ENCODE peak calls at places on chromosomes 7 and 10, in six cellular contexts. P is esophagus muscularis mucosa, Q is kidney, E is spleen, R is GM06990, W is HFFc6. H is an unnamed sample.

GRCh38 chr7:93025389-93025788 is 92.4 kb downstream of the SAMD9 start:
- DNase-seq in P (no peak), Q (no peak), E (no peak), R (no peak), W (no peak), H (no peak)

GRCh38 chr7:46215987-46216567 is 295.0 kb upstream of the IGFBP3 start:
- DNase-seq in P (peak), Q (no peak), E (no peak), R (no peak), W (no peak), H (no peak)

GRCh38 chr7:55396386-55396785 is 31.2 kb downstream of the LANCL2 start:
- DNase-seq in P (no peak), Q (no peak), E (no peak), R (no peak), W (no peak), H (no peak)

GRCh38 chr7:157271315-157271990 is 65.4 kb upstream of the DNAJB6 start:
- DNase-seq in P (no peak), Q (peak), E (no peak), R (no peak), W (peak), H (peak)

GRCh38 chr7:12133865-12134264 is 77.2 kb upstream of the TMEM106B start:
- DNase-seq in P (no peak), Q (no peak), E (no peak), R (no peak), W (no peak), H (no peak)

GRCh38 chr10:122756656-122757055 is 57.0 kb upstream of the C10orf120 start:
- DNase-seq in P (peak), Q (no peak), E (no peak), R (no peak), W (no peak), H (no peak)

GRCh38 chr10:11225935-11226334 is 208.3 kb downstream of the CELF2 start:
- DNase-seq in P (no peak), Q (no peak), E (peak), R (peak), W (no peak), H (no peak)

GRCh38 chr10:45386657-45387056 is 12.6 kb downstream of the ALOX5 start:
- DNase-seq in P (no peak), Q (no peak), E (no peak), R (no peak), W (no peak), H (no peak)

GRCh38 chr7:74344786-74345185 is 55.6 kb downstream of the CLIP2 start:
- DNase-seq in P (no peak), Q (no peak), E (no peak), R (no peak), W (no peak), H (no peak)

GRCh38 chr7:150937848-150938561 is 40.1 kb downstream of the KCNH2 start:
- DNase-seq in P (no peak), Q (peak), E (no peak), R (no peak), W (peak), H (peak)

GRCh38 chr10:72588266-72588665 is 37.6 kb downstream of the MICU1 start:
- DNase-seq in P (no peak), Q (no peak), E (no peak), R (no peak), W (no peak), H (no peak)

GRCh38 chr7:66380285-66380888 is 175.3 kb downstream of the TPST1 start:
- DNase-seq in P (no peak), Q (no peak), E (no peak), R (no peak), W (peak), H (peak)

GRCh38 chr10:52232561-52233350 is 81.3 kb upstream of the DKK1 start:
- DNase-seq in P (no peak), Q (no peak), E (no peak), R (no peak), W (no peak), H (no peak)

GRCh38 chr7:30172451-30172850 is 37.7 kb downstream of the MTURN start:
- DNase-seq in P (no peak), Q (no peak), E (no peak), R (no peak), W (peak), H (no peak)

GRCh38 chr7:38323156-38323555 is 49.7 kb upstream of the TARP start:
- DNase-seq in P (no peak), Q (no peak), E (no peak), R (no peak), W (no peak), H (peak)

GRCh38 chr10:125928928-125929585 is 32.7 kb downstream of the FANK1 start:
- DNase-seq in P (no peak), Q (no peak), E (no peak), R (no peak), W (no peak), H (no peak)

GRCh38 chr10:132115736-132116135 is 50.0 kb downstream of the JAKMIP3 start:
- DNase-seq in P (no peak), Q (peak), E (peak), R (no peak), W (no peak), H (peak)

GRCh38 chr10:119742988-119743646 is 17.3 kb downstream of the INPP5F start:
- DNase-seq in P (peak), Q (no peak), E (no peak), R (no peak), W (no peak), H (peak)

GRCh38 chr7:17234398-17235021 is 63.9 kb upstream of the AHR start:
- DNase-seq in P (no peak), Q (no peak), E (no peak), R (peak), W (peak), H (peak)

GRCh38 chr7:146115665-146116451 is 743 bp upstream of the CNTNAP2 start:
- DNase-seq in P (no peak), Q (peak), E (peak), R (no peak), W (no peak), H (no peak)

GRCh38 chr7:96636979-96637378 is 72.7 kb downstream of the SEM1 start:
- DNase-seq in P (no peak), Q (no peak), E (no peak), R (no peak), W (no peak), H (no peak)

GRCh38 chr7:77353407-77353721 is 62.8 kb downstream of the GSAP start:
- DNase-seq in P (no peak), Q (no peak), E (no peak), R (no peak), W (no peak), H (no peak)

GRCh38 chr10:12700557-12700874 is 301.0 kb downstream of the CCDC3 start:
- DNase-seq in P (no peak), Q (no peak), E (no peak), R (no peak), W (no peak), H (no peak)

GRCh38 chr10:121846555-121846954 is 81.3 kb downstream of the ATE1 start:
- DNase-seq in P (no peak), Q (no peak), E (no peak), R (no peak), W (no peak), H (no peak)

GRCh38 chr10:94878649-94879048 is 59.8 kb upstream of the CYP2C9 start:
- DNase-seq in P (no peak), Q (no peak), E (no peak), R (no peak), W (no peak), H (no peak)

GRCh38 chr10:96279219-96279641 is 7.9 kb upstream of the BLNK start:
- DNase-seq in P (no peak), Q (no peak), E (no peak), R (no peak), W (no peak), H (no peak)

GRCh38 chr10:102229810-102230263 is 3.7 kb downstream of the ELOVL3 start:
- DNase-seq in P (peak), Q (peak), E (peak), R (peak), W (peak), H (peak)

GRCh38 chr10:77485847-77486246 is 151.8 kb downstream of the KCNMA1 start:
- DNase-seq in P (no peak), Q (no peak), E (no peak), R (no peak), W (no peak), H (no peak)

GRCh38 chr7:101681170-101682007 is 52.3 kb upstream of the MYL10 start:
- DNase-seq in P (no peak), Q (peak), E (no peak), R (no peak), W (peak), H (peak)

GRCh38 chr7:31443457-31443856 is 70.4 kb upstream of the ITPRID1 start:
- DNase-seq in P (peak), Q (no peak), E (no peak), R (no peak), W (peak), H (no peak)

GRCh38 chr7:13060173-13060572 is 372.7 kb downstream of the ARL4A start:
- DNase-seq in P (no peak), Q (no peak), E (no peak), R (no peak), W (no peak), H (no peak)

GRCh38 chr10:21396889-21397288 is 128.6 kb downstream of the SKIDA1 start:
- DNase-seq in P (no peak), Q (no peak), E (no peak), R (no peak), W (no peak), H (no peak)

GRCh38 chr10:121808835-121809234 is 119.0 kb downstream of the ATE1 start:
- DNase-seq in P (no peak), Q (no peak), E (no peak), R (no peak), W (no peak), H (no peak)

GRCh38 chr10:6563075-6563474 is 17.0 kb downstream of the PRKCQ start:
- DNase-seq in P (no peak), Q (no peak), E (no peak), R (no peak), W (no peak), H (no peak)

GRCh38 chr7:107318523-107319160 is 149.8 kb downstream of the HBP1 start:
- DNase-seq in P (no peak), Q (no peak), E (no peak), R (no peak), W (peak), H (peak)

GRCh38 chr10:98469532-98469931 is 22.8 kb upstream of the HPS1 start:
- DNase-seq in P (peak), Q (no peak), E (no peak), R (no peak), W (no peak), H (peak)

GRCh38 chr10:128873408-128873807 is 593.6 kb upstream of the MGMT start:
- DNase-seq in P (no peak), Q (no peak), E (no peak), R (no peak), W (no peak), H (no peak)

GRCh38 chr10:58714436-58714835 is 201.8 kb downstream of the BICC1 start:
- DNase-seq in P (no peak), Q (no peak), E (no peak), R (no peak), W (no peak), H (no peak)

GRCh38 chr10:58712136-58712535 is 199.5 kb downstream of the BICC1 start:
- DNase-seq in P (no peak), Q (no peak), E (no peak), R (no peak), W (no peak), H (peak)

GRCh38 chr10:58718596-58718995 is 205.9 kb downstream of the BICC1 start:
- DNase-seq in P (no peak), Q (no peak), E (no peak), R (no peak), W (no peak), H (no peak)

GRCh38 chr10:58715056-58715455 is 202.4 kb downstream of the BICC1 start:
- DNase-seq in P (no peak), Q (no peak), E (no peak), R (no peak), W (no peak), H (no peak)

GRCh38 chr10:58712982-58713381 is 200.3 kb downstream of the BICC1 start:
- DNase-seq in P (no peak), Q (no peak), E (no peak), R (no peak), W (no peak), H (peak)
- TF ChIP-seq CTCF in P (peak), Q (no peak), E (no peak), R (no peak), W (peak), H (peak)

DNA sequence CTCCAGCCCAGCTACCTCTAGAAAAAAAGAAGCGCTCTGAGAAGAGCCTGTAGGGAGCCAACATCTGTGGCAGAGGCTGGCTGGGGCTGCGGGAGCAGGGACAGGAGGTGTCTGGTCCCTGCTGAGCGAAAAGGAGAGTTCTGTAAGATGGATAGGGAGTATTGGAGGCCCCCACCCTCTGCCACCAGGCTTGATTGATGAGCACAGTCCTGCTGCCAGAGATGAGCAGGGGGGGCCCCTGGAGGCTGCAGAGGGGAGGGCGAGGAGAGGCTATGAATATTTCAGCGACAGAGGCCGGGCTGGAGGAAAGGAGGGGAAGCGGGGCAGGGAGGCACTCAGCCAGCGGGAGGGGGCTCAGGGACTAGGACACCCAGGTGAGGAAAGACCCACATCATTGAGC is 44.5 kb upstream of the HSPB1 start:
- DNase-seq in P (no peak), Q (no peak), E (no peak), R (no peak), W (no peak), H (no peak)
- TF ChIP-seq CTCF in P (no peak), Q (no peak), E (no peak), R (no peak), W (no peak), H (no peak)

DNA sequence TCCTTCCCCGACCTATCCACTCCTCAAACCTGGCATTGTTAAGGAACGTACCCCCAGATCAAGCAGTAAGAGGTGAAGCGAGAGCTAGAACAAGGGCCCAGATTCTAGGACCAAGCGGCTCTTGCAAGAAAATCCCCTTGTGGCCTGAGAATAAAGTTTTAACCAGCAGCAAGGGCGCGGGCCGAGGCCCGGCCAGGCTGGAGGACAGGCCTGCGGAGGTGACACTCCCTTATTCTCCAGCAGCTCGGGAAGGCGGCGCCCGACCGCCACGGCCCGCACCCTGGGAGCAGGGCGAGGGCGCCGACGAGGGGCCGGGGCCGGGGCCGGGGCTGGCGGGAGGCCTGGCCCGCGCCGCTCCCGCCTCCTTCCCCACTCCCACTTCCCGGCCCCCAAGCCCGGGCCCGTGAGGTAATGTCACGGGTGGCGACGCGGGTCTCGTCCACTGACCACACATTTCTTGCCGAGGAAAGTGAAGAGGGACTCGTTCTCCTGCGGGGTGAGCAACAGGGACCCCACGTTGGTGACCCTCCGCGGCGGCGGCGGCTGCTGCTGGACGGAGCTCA is 551 bp downstream of the WASL start:
- DNase-seq in P (no peak), Q (no peak), E (peak), R (peak), W (peak), H (peak)
- TF ChIP-seq CTCF in P (no peak), Q (no peak), E (no peak), R (no peak), W (no peak), H (no peak)

DNA sequence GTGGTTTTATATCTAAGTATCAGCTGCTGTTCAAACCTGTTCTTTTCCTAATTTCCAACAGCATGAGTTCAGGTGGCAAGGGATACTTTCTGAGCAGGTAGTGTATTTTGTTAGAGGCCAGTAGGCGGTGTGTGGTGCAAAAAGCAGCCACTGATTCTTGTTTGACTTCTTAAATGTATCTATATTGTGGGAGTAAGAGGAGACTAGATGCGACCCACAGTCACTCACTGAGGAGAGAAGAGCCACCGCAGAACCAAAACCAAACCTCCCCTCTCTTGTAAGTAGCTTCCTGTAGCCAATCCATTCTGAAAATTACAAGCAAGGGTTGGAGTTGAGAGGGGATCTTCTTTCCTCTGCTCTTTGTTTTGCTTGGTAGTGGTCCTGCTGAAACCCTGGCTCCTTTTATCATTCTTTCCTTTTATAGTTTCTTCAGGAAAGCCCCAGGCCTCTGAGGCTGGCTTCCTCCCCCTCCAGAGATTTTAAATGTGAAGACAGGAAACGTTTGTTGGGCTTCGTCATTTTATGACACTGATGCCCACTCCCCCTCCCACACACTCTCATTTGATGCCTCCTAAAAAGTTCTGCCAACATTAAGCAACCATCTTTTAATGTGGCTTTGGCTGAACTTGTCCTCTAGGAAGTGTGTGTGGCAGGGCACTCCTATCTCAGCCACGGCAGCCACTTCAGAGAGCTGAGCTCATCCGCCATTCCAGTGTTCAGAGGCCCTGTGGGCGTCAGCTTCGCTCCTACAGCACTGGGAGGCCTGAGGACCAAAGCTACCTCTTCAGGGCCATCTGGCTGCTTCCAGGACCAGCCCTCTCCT is 566.1 kb downstream of the SUGCT start:
- DNase-seq in P (no peak), Q (no peak), E (no peak), R (no peak), W (peak), H (peak)
- TF ChIP-seq CTCF in P (no peak), Q (no peak), E (no peak), R (no peak), W (no peak), H (no peak)

DNA sequence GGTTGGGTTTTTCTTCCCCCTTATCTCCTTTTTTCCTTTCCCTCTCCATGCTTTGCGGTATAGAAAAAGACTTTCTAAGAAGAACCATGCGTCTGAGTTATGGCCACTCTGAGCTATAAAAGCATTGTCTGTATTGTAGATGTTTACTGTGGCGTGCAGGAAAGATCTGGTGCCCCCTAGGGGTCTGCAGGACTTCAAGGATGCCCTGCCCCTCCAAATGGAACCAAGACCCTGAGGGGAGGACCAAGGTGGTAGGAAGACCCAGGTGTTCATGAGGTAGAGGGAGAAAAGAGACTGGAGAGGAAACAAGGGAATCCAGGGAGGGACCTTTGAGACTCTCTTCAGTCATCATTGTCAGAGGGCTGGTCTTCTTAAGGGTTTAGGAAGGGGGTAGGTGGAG is 68.8 kb downstream of the CYP26A1 start:
- DNase-seq in P (no peak), Q (no peak), E (no peak), R (no peak), W (no peak), H (no peak)
- TF ChIP-seq CTCF in P (no peak), Q (no peak), E (no peak), R (peak), W (no peak), H (no peak)

GRCh38 chr10:103854687-103855423 is 521 bp downstream of the SH3PXD2A start:
- DNase-seq in P (no peak), Q (no peak), E (peak), R (no peak), W (no peak), H (no peak)
- TF ChIP-seq CTCF in P (no peak), Q (no peak), E (no peak), R (no peak), W (peak), H (peak)

GRCh38 chr10:65544756-65545155 is 1381.1 kb upstream of the LRRTM3 start:
- DNase-seq in P (no peak), Q (no peak), E (no peak), R (no peak), W (no peak), H (no peak)
- TF ChIP-seq CTCF in P (no peak), Q (no peak), E (no peak), R (no peak), W (no peak), H (no peak)

DNA sequence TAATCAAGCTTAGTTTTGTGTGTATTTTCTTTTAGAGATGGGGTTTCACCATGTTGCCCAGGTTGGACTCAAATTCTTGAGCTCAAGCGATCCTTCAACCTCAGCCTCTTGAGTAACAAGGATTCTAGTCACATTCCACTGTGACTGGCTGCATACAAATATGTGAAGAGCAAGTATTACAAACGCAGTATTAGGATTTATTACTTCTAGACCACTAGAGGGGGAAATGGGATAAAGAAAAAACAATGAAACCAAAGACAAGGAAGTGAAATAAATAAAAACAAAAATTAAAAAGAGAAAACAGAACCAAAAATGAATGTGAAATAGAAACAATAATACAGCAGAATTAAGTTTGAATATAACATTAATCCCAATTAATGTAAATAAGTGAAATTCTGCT is 308.7 kb downstream of the ANKRD30A start:
- DNase-seq in P (peak), Q (no peak), E (no peak), R (no peak), W (peak), H (no peak)
- TF ChIP-seq CTCF in P (no peak), Q (no peak), E (no peak), R (no peak), W (peak), H (no peak)

H was measured in foreskin fibroblast.